ENCODE peak calls at places on chromosome 19, in six cellular contexts. K is K562, U is GM12878, O is SK-N-SH, M is tibial nerve, V is suprapubic skin. D is an unnamed sample.

GRCh38 chr19:11530432-11530831 is 1.5 kb upstream of the ECSIT start:
- DNase-seq in M (peak), U (no peak), V (peak), K (peak), O (peak), D (peak)

GRCh38 chr19:47157455-47158321 is 27.1 kb downstream of the SAE1 start:
- DNase-seq in U (no peak), K (no peak), O (no peak), V (peak), M (peak), D (peak)

GRCh38 chr19:3766520-3766919 is 4.0 kb downstream of the MRPL54 start:
- DNase-seq in K (no peak), U (no peak), V (no peak), M (no peak), O (no peak), D (no peak)

GRCh38 chr19:55082023-55082851 is 6.6 kb downstream of the EPS8L1 start:
- DNase-seq in M (no peak), O (peak), K (peak), V (peak), U (no peak), D (no peak)

GRCh38 chr19:16062789-16063188 is 13.5 kb upstream of the TPM4 start:
- DNase-seq in M (no peak), O (peak), U (no peak), K (peak), V (peak), D (peak)

GRCh38 chr19:2455481-2456300 is 1.1 kb downstream of the LMNB2 start:
- DNase-seq in V (no peak), U (no peak), M (no peak), O (peak), K (peak), D (peak)

GRCh38 chr19:46384396-46384795 is 29.0 kb downstream of the CCDC8 start:
- DNase-seq in M (no peak), O (no peak), U (no peak), V (peak), K (no peak), D (no peak)

GRCh38 chr19:50300814-50301606 is 28.2 kb downstream of the KCNC3 start:
- DNase-seq in O (no peak), K (no peak), M (no peak), V (no peak), U (no peak), D (no peak)

GRCh38 chr19:49997709-49998108 is 27.5 kb downstream of the VRK3 start:
- DNase-seq in K (peak), U (peak), M (no peak), V (no peak), O (peak), D (no peak)

GRCh38 chr19:33324628-33325027 is 22.3 kb upstream of the CEBPA start:
- DNase-seq in K (no peak), U (no peak), V (no peak), O (no peak), M (no peak), D (no peak)

DNA sequence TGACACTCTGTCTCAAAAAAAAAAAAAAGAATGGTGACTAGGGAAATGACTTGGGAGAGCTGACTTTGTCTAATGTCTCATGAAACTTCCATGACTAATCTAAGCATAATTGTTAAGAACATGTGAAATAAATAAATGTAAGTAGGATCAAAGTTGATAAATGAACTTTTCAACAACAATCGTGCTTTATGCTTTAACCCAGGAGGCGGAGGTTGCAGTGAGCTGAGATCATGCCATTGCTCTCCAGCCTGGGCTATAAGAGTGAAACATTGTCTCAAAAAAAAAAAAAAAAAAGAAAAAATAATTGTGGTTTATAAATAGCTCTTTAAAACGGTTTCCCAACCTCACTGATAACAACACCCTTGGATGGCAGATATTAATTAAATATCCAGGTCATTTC is 12.9 kb upstream of the AKT2 start:
- DNase-seq in K (no peak), V (no peak), M (no peak), O (no peak), U (no peak), D (no peak)
- TF ChIP-seq EP300 in K (no peak), V (no peak), M (no peak), O (no peak), U (no peak), D (no peak)

GRCh38 chr19:14974488-14974887 is 5.2 kb downstream of the SLC1A6 start:
- DNase-seq in U (no peak), M (no peak), O (no peak), K (no peak), V (no peak), D (no peak)

GRCh38 chr19:14978377-14978776 is 1.3 kb downstream of the SLC1A6 start:
- DNase-seq in U (no peak), K (no peak), O (no peak), V (no peak), M (no peak), D (no peak)

GRCh38 chr19:14979136-14979497 is 547 bp downstream of the SLC1A6 start:
- DNase-seq in K (no peak), V (no peak), M (no peak), U (no peak), O (no peak), D (no peak)

GRCh38 chr19:14977128-14977527 is 2.5 kb downstream of the SLC1A6 start:
- DNase-seq in M (no peak), U (no peak), V (no peak), O (no peak), K (no peak), D (no peak)

DNA sequence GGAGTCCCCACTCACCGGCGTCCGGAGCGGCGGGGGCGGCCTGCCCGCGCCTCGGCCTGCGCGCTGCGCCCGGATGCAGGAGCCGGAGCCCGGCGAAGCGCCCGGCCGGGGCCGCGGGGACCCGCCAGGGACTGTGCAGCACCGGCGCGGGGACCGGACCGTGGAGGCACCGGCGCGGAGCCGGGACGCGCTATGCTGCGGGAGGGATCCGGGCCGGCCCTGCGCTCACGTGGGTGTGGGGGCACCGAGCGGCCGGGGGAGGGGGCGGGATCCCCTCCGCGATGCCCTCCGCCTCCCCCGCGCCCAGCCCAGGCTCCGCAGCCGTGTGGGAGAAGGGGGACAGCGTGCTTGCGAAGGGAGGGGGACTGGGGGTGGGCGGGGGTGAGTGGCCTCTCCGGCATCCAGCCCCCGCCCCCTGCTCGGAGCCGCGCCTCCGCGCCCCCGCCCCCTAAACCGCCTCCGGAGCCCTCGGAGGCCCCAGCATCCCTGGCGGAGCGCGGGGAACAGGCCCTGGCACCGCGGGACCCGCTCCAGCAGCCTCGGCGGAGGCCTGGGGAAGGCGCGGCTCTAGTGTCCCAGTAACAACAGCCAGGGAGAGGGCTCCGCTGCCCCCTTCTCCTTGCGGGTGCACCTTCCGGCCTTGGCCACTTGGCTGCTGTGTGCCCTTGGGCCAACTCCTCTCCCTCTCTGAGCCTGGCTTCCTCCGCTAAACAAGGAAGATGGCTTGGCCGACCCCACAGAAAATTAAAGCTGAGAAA is at the start of gene SLC1A6:
- DNase-seq in K (no peak), U (no peak), M (no peak), V (no peak), O (peak), D (no peak)
- TF ChIP-seq CTCF in K (no peak), U (no peak), M (no peak), V (no peak), O (no peak), D (no peak)

GRCh38 chr19:39428309-39429112 is 7.2 kb downstream of the RPS16 start:
- DNase-seq in O (no peak), M (no peak), K (no peak), U (no peak), V (no peak), D (peak)
- TF ChIP-seq EP300 in O (no peak), M (peak), K (no peak), U (no peak), V (no peak), D (no peak)

GRCh38 chr19:35140898-35141626 is 2.0 kb upstream of the FXYD7 start:
- DNase-seq in O (peak), V (peak), U (no peak), K (peak), M (peak), D (peak)
- TF ChIP-seq CTCF in O (peak), V (no peak), U (peak), K (peak), M (peak), D (no peak)

DNA sequence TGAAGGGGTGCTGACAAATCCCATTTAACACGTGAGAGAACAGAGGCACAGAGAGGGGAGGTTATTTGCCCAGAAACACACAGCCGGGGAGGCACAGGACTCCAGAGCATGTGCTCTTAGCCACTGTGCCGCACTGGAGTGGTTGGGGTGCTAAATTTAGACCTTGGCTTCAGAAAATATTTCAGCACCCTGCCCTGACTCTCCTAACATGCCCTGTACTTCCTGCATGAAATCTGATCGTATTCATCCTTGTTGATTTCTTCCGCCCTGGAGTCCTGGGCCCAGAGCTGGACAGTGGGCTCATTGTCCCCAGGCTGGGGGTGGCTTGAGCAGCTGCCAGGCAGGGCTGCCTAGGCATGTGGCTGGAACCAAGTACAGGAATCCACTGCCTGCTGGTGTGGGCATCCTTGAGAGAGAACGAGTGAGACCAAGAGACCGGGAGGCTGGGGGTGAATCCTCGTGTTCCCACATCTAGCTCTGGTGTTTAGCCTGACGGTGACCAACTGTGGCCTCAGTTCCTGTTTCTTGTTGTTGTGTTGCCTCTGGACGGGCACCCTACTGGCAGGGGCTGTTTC is 5.3 kb downstream of the SLC27A1 start:
- DNase-seq in V (peak), M (peak), U (no peak), O (no peak), K (no peak), D (peak)
- TF ChIP-seq EP300 in V (no peak), M (peak), U (no peak), O (no peak), K (no peak), D (no peak)

GRCh38 chr19:56547535-56547934 is 8.8 kb downstream of the ZFP28 start:
- DNase-seq in U (no peak), K (peak), O (no peak), V (no peak), M (no peak), D (no peak)
- TF ChIP-seq CTCF in U (no peak), K (peak), O (no peak), V (no peak), M (no peak), D (no peak)

D was measured in stomach.